ENCODE peak calls at places on chromosomes 2 and 18, in seven cellular contexts. One of them, this sample, is unnamed.

GRCh38 chr2:67394734-67395133 is 2.4 kb upstream of the ETAA1 start:
- DNase-seq in hepatocyte: no peak
- DNase-seq in activated CD4-positive, alpha-beta T cell treated with anti-CD3 and anti-CD28 coated beads, Interleukin-2, amount 50 U/mL, for 48 hours: no peak
- DNase-seq in RKO: peak
- DNase-seq in C1 segment of cervical spinal cord: no peak
- DNase-seq in GM10248: no peak
- DNase-seq in astrocyte of the spinal cord: peak
- DNase-seq in this sample: no peak

GRCh38 chr2:176096243-176096985 is 3.2 kb upstream of the HOXD12 start:
- DNase-seq in hepatocyte: no peak
- DNase-seq in activated CD4-positive, alpha-beta T cell treated with anti-CD3 and anti-CD28 coated beads, Interleukin-2, amount 50 U/mL, for 48 hours: no peak
- DNase-seq in RKO: peak
- DNase-seq in C1 segment of cervical spinal cord: no peak
- DNase-seq in GM10248: no peak
- DNase-seq in astrocyte of the spinal cord: peak
- DNase-seq in this sample: no peak

GRCh38 chr18:35776481-35776880 is 194.9 kb downstream of the GALNT1 start:
- DNase-seq in hepatocyte: no peak
- DNase-seq in activated CD4-positive, alpha-beta T cell treated with anti-CD3 and anti-CD28 coated beads, Interleukin-2, amount 50 U/mL, for 48 hours: no peak
- DNase-seq in RKO: no peak
- DNase-seq in C1 segment of cervical spinal cord: no peak
- DNase-seq in GM10248: no peak
- DNase-seq in astrocyte of the spinal cord: no peak
- DNase-seq in this sample: no peak

GRCh38 chr2:63049291-63050185 is 1.1 kb upstream of the OTX1 start:
- DNase-seq in hepatocyte: peak
- DNase-seq in activated CD4-positive, alpha-beta T cell treated with anti-CD3 and anti-CD28 coated beads, Interleukin-2, amount 50 U/mL, for 48 hours: peak
- DNase-seq in RKO: no peak
- DNase-seq in C1 segment of cervical spinal cord: no peak
- DNase-seq in GM10248: peak
- DNase-seq in astrocyte of the spinal cord: peak
- DNase-seq in this sample: no peak

GRCh38 chr18:70558371-70558770 is 269.5 kb downstream of the SOCS6 start:
- DNase-seq in hepatocyte: no peak
- DNase-seq in activated CD4-positive, alpha-beta T cell treated with anti-CD3 and anti-CD28 coated beads, Interleukin-2, amount 50 U/mL, for 48 hours: no peak
- DNase-seq in RKO: no peak
- DNase-seq in C1 segment of cervical spinal cord: no peak
- DNase-seq in GM10248: no peak
- DNase-seq in astrocyte of the spinal cord: no peak
- DNase-seq in this sample: no peak

GRCh38 chr2:9112079-9112721 is 94.4 kb upstream of the ASAP2 start:
- DNase-seq in hepatocyte: peak
- DNase-seq in activated CD4-positive, alpha-beta T cell treated with anti-CD3 and anti-CD28 coated beads, Interleukin-2, amount 50 U/mL, for 48 hours: no peak
- DNase-seq in RKO: peak
- DNase-seq in C1 segment of cervical spinal cord: no peak
- DNase-seq in GM10248: no peak
- DNase-seq in astrocyte of the spinal cord: peak
- DNase-seq in this sample: no peak

GRCh38 chr2:180520206-180520605 is 460.2 kb upstream of the UBE2E3 start:
- DNase-seq in hepatocyte: peak
- DNase-seq in activated CD4-positive, alpha-beta T cell treated with anti-CD3 and anti-CD28 coated beads, Interleukin-2, amount 50 U/mL, for 48 hours: peak
- DNase-seq in RKO: no peak
- DNase-seq in C1 segment of cervical spinal cord: no peak
- DNase-seq in GM10248: no peak
- DNase-seq in astrocyte of the spinal cord: peak
- DNase-seq in this sample: no peak

GRCh38 chr2:101826716-101827115 is 129.2 kb downstream of the MAP4K4 start:
- DNase-seq in hepatocyte: no peak
- DNase-seq in activated CD4-positive, alpha-beta T cell treated with anti-CD3 and anti-CD28 coated beads, Interleukin-2, amount 50 U/mL, for 48 hours: no peak
- DNase-seq in RKO: no peak
- DNase-seq in C1 segment of cervical spinal cord: no peak
- DNase-seq in GM10248: no peak
- DNase-seq in astrocyte of the spinal cord: no peak
- DNase-seq in this sample: no peak

GRCh38 chr2:117631546-117631945 is 182.9 kb upstream of the DDX18 start:
- DNase-seq in hepatocyte: no peak
- DNase-seq in activated CD4-positive, alpha-beta T cell treated with anti-CD3 and anti-CD28 coated beads, Interleukin-2, amount 50 U/mL, for 48 hours: no peak
- DNase-seq in RKO: no peak
- DNase-seq in C1 segment of cervical spinal cord: no peak
- DNase-seq in GM10248: no peak
- DNase-seq in astrocyte of the spinal cord: no peak
- DNase-seq in this sample: no peak

GRCh38 chr2:33134086-33134763 is 187.5 kb downstream of the LTBP1 start:
- DNase-seq in hepatocyte: peak
- DNase-seq in activated CD4-positive, alpha-beta T cell treated with anti-CD3 and anti-CD28 coated beads, Interleukin-2, amount 50 U/mL, for 48 hours: no peak
- DNase-seq in RKO: peak
- DNase-seq in C1 segment of cervical spinal cord: no peak
- DNase-seq in GM10248: no peak
- DNase-seq in astrocyte of the spinal cord: peak
- DNase-seq in this sample: peak

GRCh38 chr2:72543527-72544216 is 282.2 kb downstream of the EXOC6B start:
- DNase-seq in hepatocyte: no peak
- DNase-seq in activated CD4-positive, alpha-beta T cell treated with anti-CD3 and anti-CD28 coated beads, Interleukin-2, amount 50 U/mL, for 48 hours: no peak
- DNase-seq in RKO: no peak
- DNase-seq in C1 segment of cervical spinal cord: no peak
- DNase-seq in GM10248: no peak
- DNase-seq in astrocyte of the spinal cord: no peak
- DNase-seq in this sample: no peak

GRCh38 chr2:60555794-60556161 is 2.3 kb upstream of the BCL11A start:
- DNase-seq in hepatocyte: no peak
- DNase-seq in activated CD4-positive, alpha-beta T cell treated with anti-CD3 and anti-CD28 coated beads, Interleukin-2, amount 50 U/mL, for 48 hours: no peak
- DNase-seq in RKO: no peak
- DNase-seq in C1 segment of cervical spinal cord: no peak
- DNase-seq in GM10248: no peak
- DNase-seq in astrocyte of the spinal cord: no peak
- DNase-seq in this sample: no peak

GRCh38 chr18:60385693-60386092 is 13.1 kb upstream of the MC4R start:
- DNase-seq in hepatocyte: no peak
- DNase-seq in activated CD4-positive, alpha-beta T cell treated with anti-CD3 and anti-CD28 coated beads, Interleukin-2, amount 50 U/mL, for 48 hours: no peak
- DNase-seq in RKO: no peak
- DNase-seq in C1 segment of cervical spinal cord: no peak
- DNase-seq in GM10248: no peak
- DNase-seq in astrocyte of the spinal cord: no peak
- DNase-seq in this sample: no peak

GRCh38 chr2:99771691-99772333 is 282.0 kb upstream of the REV1 start:
- DNase-seq in hepatocyte: no peak
- DNase-seq in activated CD4-positive, alpha-beta T cell treated with anti-CD3 and anti-CD28 coated beads, Interleukin-2, amount 50 U/mL, for 48 hours: no peak
- DNase-seq in RKO: no peak
- DNase-seq in C1 segment of cervical spinal cord: no peak
- DNase-seq in GM10248: no peak
- DNase-seq in astrocyte of the spinal cord: no peak
- DNase-seq in this sample: no peak